ENCODE peak calls at places on chromosomes 6 and 20, in four cellular contexts. One of them, this sample, is unnamed.

GRCh38 chr6:109023348-109023925 is 71.2 kb downstream of the SESN1 start:
- DNase-seq in WTC11: no peak
- DNase-seq in HepG2: no peak
- DNase-seq in SK-N-SH: no peak
- DNase-seq in this sample: no peak

GRCh38 chr6:148347076-148348054 is 4.7 kb downstream of the SASH1 start:
- DNase-seq in WTC11: no peak
- DNase-seq in HepG2: no peak
- DNase-seq in SK-N-SH: no peak
- DNase-seq in this sample: no peak

GRCh38 chr6:38676974-38677544 is 25.9 kb downstream of the GLO1 start:
- DNase-seq in WTC11: no peak
- DNase-seq in HepG2: no peak
- DNase-seq in SK-N-SH: no peak
- DNase-seq in this sample: no peak

GRCh38 chr6:88867841-88868558 is 95.4 kb downstream of the RNGTT start:
- DNase-seq in WTC11: no peak
- DNase-seq in HepG2: no peak
- DNase-seq in SK-N-SH: no peak
- DNase-seq in this sample: no peak

GRCh38 chr6:130134594-130134993 is 88.2 kb downstream of the SAMD3 start:
- DNase-seq in WTC11: no peak
- DNase-seq in HepG2: no peak
- DNase-seq in SK-N-SH: no peak
- DNase-seq in this sample: no peak

GRCh38 chr6:112038268-112038667 is 15.6 kb upstream of the CCN6 start:
- DNase-seq in WTC11: no peak
- DNase-seq in HepG2: no peak
- DNase-seq in SK-N-SH: no peak
- DNase-seq in this sample: no peak

GRCh38 chr6:107423474-107423873 is 35.9 kb downstream of the PDSS2 start:
- DNase-seq in WTC11: no peak
- DNase-seq in HepG2: no peak
- DNase-seq in SK-N-SH: no peak
- DNase-seq in this sample: no peak

GRCh38 chr6:98560418-98560817 is 274.0 kb upstream of the POU3F2 start:
- DNase-seq in WTC11: peak; percentile 19
- DNase-seq in HepG2: no peak
- DNase-seq in SK-N-SH: no peak
- DNase-seq in this sample: no peak

GRCh38 chr20:17859616-17860232 is 108.9 kb downstream of the SNX5 start:
- DNase-seq in WTC11: peak; percentile 40
- DNase-seq in HepG2: no peak
- DNase-seq in SK-N-SH: no peak
- DNase-seq in this sample: no peak

GRCh38 chr6:170512249-170512648 is 40.9 kb downstream of the PSMB1 start:
- DNase-seq in WTC11: no peak
- DNase-seq in HepG2: no peak
- DNase-seq in SK-N-SH: no peak
- DNase-seq in this sample: no peak
- TF ChIP-seq FOXJ3 in WTC11: no peak
- TF ChIP-seq FOXJ3 in HepG2: no peak
- TF ChIP-seq FOXJ3 in SK-N-SH: no peak
- TF ChIP-seq FOXJ3 in this sample: no peak

DNA sequence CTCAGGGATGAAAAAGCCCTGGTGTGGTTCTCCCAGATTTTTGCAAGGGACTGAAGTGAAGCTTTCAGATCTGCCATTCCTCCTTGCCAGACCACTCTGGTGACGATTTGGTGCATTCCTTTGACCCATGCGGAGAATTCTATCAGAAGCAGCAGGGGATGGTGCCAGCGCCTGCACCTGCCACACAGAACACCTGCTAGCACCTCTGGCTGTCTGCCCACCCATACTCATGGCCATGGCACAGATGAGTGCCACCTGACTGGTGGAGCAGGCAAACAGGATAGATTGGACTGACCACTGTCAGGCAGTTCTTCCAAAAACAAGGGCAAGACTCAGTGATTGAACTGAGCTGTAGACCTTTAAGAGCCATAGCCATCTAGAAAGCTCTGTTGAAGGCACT is 107.1 kb downstream of the CDYL start:
- DNase-seq in WTC11: no peak
- DNase-seq in HepG2: no peak
- DNase-seq in SK-N-SH: no peak
- DNase-seq in this sample: no peak
- TF ChIP-seq FOXJ3 in WTC11: no peak
- TF ChIP-seq FOXJ3 in HepG2: no peak
- TF ChIP-seq FOXJ3 in SK-N-SH: no peak
- TF ChIP-seq FOXJ3 in this sample: no peak

DNA sequence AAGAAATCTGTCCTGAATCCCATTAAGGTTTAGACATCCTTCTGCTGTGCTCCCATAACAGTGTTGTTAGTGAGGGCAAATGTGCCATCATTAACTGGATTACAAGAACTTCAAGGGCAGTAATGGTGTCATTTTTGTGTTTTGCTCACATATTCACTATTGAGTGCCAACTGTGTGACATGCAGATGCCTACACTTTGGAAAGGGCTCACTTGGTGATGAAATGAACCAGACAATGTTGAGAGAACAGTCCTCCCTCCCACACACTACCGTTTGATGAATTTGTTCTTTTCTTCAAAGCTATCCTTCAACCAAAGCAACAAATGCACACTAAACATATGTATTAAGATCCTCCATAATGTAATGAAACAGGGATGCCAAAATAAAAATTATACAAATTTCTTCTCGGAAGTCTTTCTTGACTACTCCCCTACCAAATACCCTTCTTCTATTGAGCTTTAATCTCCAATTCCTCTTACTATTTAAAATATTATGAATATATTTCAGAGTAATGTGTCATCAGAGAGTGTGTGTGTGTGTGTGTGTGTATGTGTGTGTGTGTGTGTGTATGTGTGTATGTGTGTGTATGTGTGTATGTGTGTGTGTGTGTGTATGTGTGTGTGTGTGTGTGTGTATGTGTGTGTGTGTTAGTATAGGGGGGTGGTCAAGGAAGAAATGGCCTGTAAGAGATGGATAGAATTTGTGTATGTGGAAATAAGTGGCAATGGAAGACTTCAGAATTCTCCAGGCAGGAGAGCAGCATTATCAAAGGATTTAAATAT is 92.3 kb upstream of the ENPP5 start:
- DNase-seq in WTC11: no peak
- DNase-seq in HepG2: no peak
- DNase-seq in SK-N-SH: no peak
- DNase-seq in this sample: no peak
- TF ChIP-seq FOXJ3 in WTC11: no peak
- TF ChIP-seq FOXJ3 in HepG2: no peak
- TF ChIP-seq FOXJ3 in SK-N-SH: no peak
- TF ChIP-seq FOXJ3 in this sample: no peak

GRCh38 chr6:52013035-52013434 is 74.4 kb downstream of the PKHD1 start:
- DNase-seq in WTC11: no peak
- DNase-seq in HepG2: no peak
- DNase-seq in SK-N-SH: no peak
- DNase-seq in this sample: no peak
- TF ChIP-seq FOXJ3 in WTC11: no peak
- TF ChIP-seq FOXJ3 in HepG2: no peak
- TF ChIP-seq FOXJ3 in SK-N-SH: no peak
- TF ChIP-seq FOXJ3 in this sample: no peak

GRCh38 chr6:144594571-144594970 is 309.4 kb downstream of the UTRN start:
- DNase-seq in WTC11: no peak
- DNase-seq in HepG2: no peak
- DNase-seq in SK-N-SH: no peak
- DNase-seq in this sample: no peak

GRCh38 chr6:144597511-144597910 is 312.4 kb downstream of the UTRN start:
- DNase-seq in WTC11: no peak
- DNase-seq in HepG2: no peak
- DNase-seq in SK-N-SH: no peak
- DNase-seq in this sample: no peak

GRCh38 chr6:144599615-144600014 is 314.5 kb downstream of the UTRN start:
- DNase-seq in WTC11: no peak
- DNase-seq in HepG2: no peak
- DNase-seq in SK-N-SH: no peak
- DNase-seq in this sample: no peak

GRCh38 chr6:144590540-144590939 is 305.4 kb downstream of the UTRN start:
- DNase-seq in WTC11: no peak
- DNase-seq in HepG2: no peak
- DNase-seq in SK-N-SH: no peak
- DNase-seq in this sample: no peak

GRCh38 chr6:144595266-144595665 is 310.1 kb downstream of the UTRN start:
- DNase-seq in WTC11: no peak
- DNase-seq in HepG2: no peak
- DNase-seq in SK-N-SH: no peak
- DNase-seq in this sample: no peak
- TF ChIP-seq FOXJ3 in WTC11: no peak
- TF ChIP-seq FOXJ3 in HepG2: no peak
- TF ChIP-seq FOXJ3 in SK-N-SH: no peak
- TF ChIP-seq FOXJ3 in this sample: no peak

DNA sequence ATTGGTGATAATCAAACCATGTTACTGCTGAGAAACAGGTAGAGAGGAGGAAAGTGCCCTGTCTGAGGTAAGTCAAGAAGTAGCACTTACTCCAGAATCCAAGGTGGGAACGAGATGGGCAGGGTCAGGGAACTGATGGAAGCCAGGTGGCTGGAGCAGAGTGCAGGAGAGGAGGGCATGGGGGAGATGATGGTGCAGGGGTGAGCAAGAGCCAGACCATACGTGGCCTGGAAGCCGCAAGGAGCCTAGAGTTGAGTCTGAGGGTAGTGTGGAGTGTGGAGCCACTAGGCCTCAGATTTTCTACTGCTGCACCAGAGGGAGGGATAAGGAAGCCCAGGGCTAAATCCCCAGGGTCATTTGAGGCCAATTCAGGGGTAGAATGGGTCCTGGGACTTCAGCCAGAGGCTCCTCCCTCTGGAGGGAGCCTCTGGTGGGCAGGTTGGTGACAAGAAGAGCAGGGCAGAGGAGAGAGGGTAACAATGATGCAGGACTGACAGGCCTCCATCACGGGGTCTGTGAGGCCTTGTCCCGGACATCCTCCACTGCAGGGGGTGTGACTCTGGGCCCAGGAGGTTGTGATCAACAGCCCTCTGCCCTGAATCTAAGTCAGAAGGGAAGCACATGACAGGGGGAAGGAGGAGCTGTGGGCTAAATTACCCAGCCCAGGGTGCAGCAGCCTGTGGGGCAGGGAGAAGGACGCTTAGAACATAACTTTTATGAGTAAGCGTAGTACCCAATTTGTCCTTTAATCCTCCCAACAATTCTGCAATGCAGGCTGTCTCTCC is 28.7 kb downstream of the COX4I2 start:
- DNase-seq in WTC11: no peak
- DNase-seq in HepG2: no peak
- DNase-seq in SK-N-SH: no peak
- DNase-seq in this sample: peak; percentile 50
- TF ChIP-seq FOXJ3 in WTC11: no peak
- TF ChIP-seq FOXJ3 in HepG2: no peak
- TF ChIP-seq FOXJ3 in SK-N-SH: no peak
- TF ChIP-seq FOXJ3 in this sample: no peak

GRCh38 chr6:81969011-81969410 is 216.5 kb upstream of the TENT5A start:
- DNase-seq in WTC11: no peak
- DNase-seq in HepG2: no peak
- DNase-seq in SK-N-SH: no peak
- DNase-seq in this sample: no peak

GRCh38 chr6:81966968-81967367 is 214.5 kb upstream of the TENT5A start:
- DNase-seq in WTC11: no peak
- DNase-seq in HepG2: no peak
- DNase-seq in SK-N-SH: no peak
- DNase-seq in this sample: no peak

DNA sequence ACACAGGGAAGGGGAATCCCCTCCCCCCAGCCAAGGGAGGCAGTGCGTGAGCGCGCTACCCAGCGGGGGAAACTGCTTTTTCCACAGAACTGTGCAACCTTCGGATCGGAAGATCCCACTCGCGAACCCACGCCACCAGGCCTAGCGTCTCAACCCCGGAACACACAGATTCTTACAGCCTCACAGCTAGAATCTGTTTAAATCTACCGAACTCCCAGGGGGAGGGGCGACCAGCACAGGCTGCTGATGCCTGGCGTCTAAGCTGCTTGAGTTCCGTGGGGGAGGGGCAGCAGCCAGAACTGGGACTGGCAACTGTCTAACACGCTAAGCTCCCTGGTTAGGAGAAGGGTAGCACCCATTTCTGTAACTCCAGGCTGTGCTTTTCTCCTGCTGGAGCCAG is 217.3 kb upstream of the TENT5A start:
- DNase-seq in WTC11: peak; percentile 57
- DNase-seq in HepG2: no peak
- DNase-seq in SK-N-SH: no peak
- DNase-seq in this sample: no peak
- TF ChIP-seq FOXJ3 in WTC11: no peak
- TF ChIP-seq FOXJ3 in HepG2: no peak
- TF ChIP-seq FOXJ3 in SK-N-SH: no peak
- TF ChIP-seq FOXJ3 in this sample: no peak

This sample was measured in K562.